ENCODE peak calls at places on chromosomes 16 and 17, in four cellular contexts. F is SK-MEL-5, P is esophagus squamous epithelium, C is kidney tubule cell. Y is an unnamed sample.

GRCh38 chr17:9254841-9255240 is 233.5 kb downstream of the NTN1 start:
- DNase-seq in F (no peak), C (no peak), P (no peak), Y (no peak)

GRCh38 chr16:78478267-78478821 is 378.9 kb downstream of the WWOX start:
- DNase-seq in P (no peak), F (no peak), C (peak; percentile 30), Y (peak; percentile 12)

GRCh38 chr17:62778990-62779681 is 29.0 kb downstream of the MARCHF10 start:
- DNase-seq in C (peak; percentile 97), F (no peak), P (no peak), Y (no peak)

GRCh38 chr16:84922351-84923135 is 88.8 kb downstream of the ZDHHC7 start:
- DNase-seq in P (no peak), F (no peak), C (no peak), Y (no peak)

GRCh38 chr17:45129426-45129939 is 2.8 kb downstream of the PLCD3 start:
- DNase-seq in C (peak; percentile 49), P (no peak), F (no peak), Y (no peak)

GRCh38 chr16:14502932-14503741 is 126.9 kb downstream of the PARN start:
- DNase-seq in F (no peak), P (no peak), C (peak; percentile 79), Y (no peak)

GRCh38 chr17:12693640-12694039 is 27.9 kb downstream of the MYOCD start:
- DNase-seq in C (no peak), F (no peak), P (no peak), Y (no peak)

GRCh38 chr17:68600123-68600880 is 865 bp downstream of the FAM20A start:
- DNase-seq in P (no peak), C (peak; percentile 30), F (no peak), Y (peak; percentile 30)

GRCh38 chr16:4617880-4618279 is 3.2 kb upstream of the UBALD1 start:
- DNase-seq in P (no peak), C (no peak), F (no peak), Y (no peak)

GRCh38 chr17:45785373-45786193 is 1.5 kb downstream of the CRHR1 start:
- DNase-seq in F (no peak), P (no peak), C (no peak), Y (no peak)

GRCh38 chr16:66842765-66843164 is 1.4 kb upstream of the CA7 start:
- DNase-seq in F (no peak), P (no peak), C (no peak), Y (no peak)

GRCh38 chr17:59004338-59005111 is 102.2 kb downstream of the TRIM37 start:
- DNase-seq in C (peak; percentile 65), P (no peak), F (peak; percentile 89), Y (peak; percentile 76)

GRCh38 chr17:49621420-49621819 is 45.7 kb downstream of the NXPH3 start:
- DNase-seq in P (no peak), F (no peak), C (no peak), Y (no peak)

GRCh38 chr17:80317706-80317980 is 57.0 kb downstream of the RNF213 start:
- DNase-seq in F (no peak), C (no peak), P (no peak), Y (no peak)

GRCh38 chr17:38729886-38730525 is at the start of gene CISD3:
- DNase-seq in C (peak; percentile 90), P (no peak), F (peak; percentile 86), Y (peak; percentile 80)

GRCh38 chr16:87126403-87127025 is 190.7 kb downstream of the C16orf95 start:
- DNase-seq in F (no peak), C (no peak), P (no peak), Y (no peak)

GRCh38 chr17:45227631-45228120 is 6.0 kb downstream of the FMNL1 start:
- DNase-seq in F (no peak), P (no peak), C (no peak), Y (no peak)

GRCh38 chr16:51637744-51638100 is 486.7 kb upstream of the SALL1 start:
- DNase-seq in C (peak; percentile 59), P (no peak), F (no peak), Y (no peak)

GRCh38 chr16:79409970-79410369 is 190.6 kb downstream of the MAF start:
- DNase-seq in P (no peak), F (no peak), C (no peak), Y (peak; percentile 45)

GRCh38 chr17:9273334-9274118 is 252.2 kb downstream of the NTN1 start:
- DNase-seq in C (no peak), P (no peak), F (no peak), Y (no peak)

GRCh38 chr17:41678907-41679739 is 9.6 kb upstream of the EIF1 start:
- DNase-seq in P (no peak), C (peak; percentile 92), F (peak; percentile 68), Y (peak; percentile 98)

GRCh38 chr17:42460371-42460770 is 1.7 kb downstream of the ATP6V0A1 start:
- DNase-seq in P (no peak), C (no peak), F (no peak), Y (peak; percentile 33)

GRCh38 chr16:57533618-57534336 is 2.6 kb downstream of the CCDC102A start:
- DNase-seq in P (no peak), F (no peak), C (no peak), Y (peak; percentile 64)

GRCh38 chr16:57994778-57995177 is 5.7 kb downstream of the ZNF319 start:
- DNase-seq in P (no peak), C (peak; percentile 41), F (peak; percentile 61), Y (peak; percentile 70)

GRCh38 chr17:83082435-83082834 is 3.0 kb downstream of the METRNL start:
- DNase-seq in F (no peak), C (no peak), P (no peak), Y (no peak)